ENCODE peak calls at places on chromosomes 3 and 15, in ten cellular contexts. L is activated T-cell treated with anti-CD3 and anti-CD28 coated beads for 1 hour; V is stimulated activated CD4-positive, alpha-beta T cell treated with anti-CD3 and anti-CD28 coated beads, Interleukin-12 subunit alpha, Interleukin-12 subunit beta, amount 100 ng/mL, for 4 hours; O is IMR-90; E is heart left ventricle; Y is activated CD4-positive, alpha-beta T cell treated with anti-CD3 and anti-CD28 coated beads, Interleukin-2, amount 50 U/mL, for 4 hours; M is activated CD8-positive, alpha-beta T cell treated with anti-CD3 and anti-CD28 coated beads for 36 hours; U is ureter; A is psoas muscle; H is caudate nucleus. W is an unnamed sample.

GRCh38 chr3:16104161-16104560 is 70.3 kb upstream of the GALNT15 start:
- DNase-seq in L (no peak), V (no peak), O (peak), E (no peak), Y (no peak), M (no peak), U (no peak), A (no peak), H (no peak), W (no peak)

GRCh38 chr3:98240133-98240532 is 23.9 kb upstream of the OR5H6 start:
- DNase-seq in L (no peak), V (no peak), O (no peak), E (no peak), Y (no peak), M (no peak), U (no peak), A (no peak), H (no peak), W (no peak)

GRCh38 chr15:42275780-42276395 is 2.7 kb upstream of the TMEM87A start:
- DNase-seq in L (no peak), V (no peak), O (no peak), E (no peak), Y (no peak), M (no peak), U (no peak), A (no peak), H (no peak), W (no peak)

GRCh38 chr3:151123827-151124226 is 38.4 kb downstream of the MED12L start:
- DNase-seq in L (no peak), V (no peak), O (no peak), E (no peak), Y (no peak), M (no peak), U (no peak), A (no peak), H (no peak), W (no peak)

GRCh38 chr3:12900885-12901411 is 59.6 kb upstream of the RPL32 start:
- DNase-seq in L (no peak), V (no peak), O (no peak), E (peak), Y (no peak), M (no peak), U (no peak), A (peak), H (no peak), W (no peak)

GRCh38 chr15:48090115-48090514 is 30.7 kb upstream of the SLC24A5 start:
- DNase-seq in L (no peak), V (no peak), O (no peak), E (no peak), Y (no peak), M (no peak), U (no peak), A (no peak), H (no peak), W (peak)

GRCh38 chr15:39781147-39781966 is 1.3 kb downstream of the FSIP1 start:
- DNase-seq in L (no peak), V (no peak), O (no peak), E (no peak), Y (no peak), M (no peak), U (no peak), A (no peak), H (no peak), W (no peak)

GRCh38 chr3:197022405-197023231 is 7.0 kb downstream of the MELTF start:
- DNase-seq in L (no peak), V (no peak), O (no peak), E (no peak), Y (no peak), M (no peak), U (no peak), A (no peak), H (no peak), W (no peak)

GRCh38 chr15:69373406-69373805 is 40.7 kb upstream of the KIF23 start:
- DNase-seq in L (no peak), V (no peak), O (no peak), E (no peak), Y (no peak), M (no peak), U (no peak), A (no peak), H (no peak), W (no peak)

GRCh38 chr3:43695443-43695842 is 4.7 kb downstream of the ABHD5 start:
- DNase-seq in L (no peak), V (no peak), O (peak), E (no peak), Y (no peak), M (no peak), U (no peak), A (no peak), H (no peak), W (no peak)

GRCh38 chr3:58824285-58824684 is 157.7 kb upstream of the FAM3D start:
- DNase-seq in L (no peak), V (no peak), O (peak), E (peak), Y (no peak), M (peak), U (no peak), A (no peak), H (peak), W (peak)

GRCh38 chr3:172595648-172596393 is 72.6 kb upstream of the TNFSF10 start:
- DNase-seq in L (no peak), V (no peak), O (peak), E (no peak), Y (peak), M (peak), U (no peak), A (no peak), H (no peak), W (peak)

GRCh38 chr15:80849308-80849707 is 70.1 kb downstream of the CEMIP start:
- DNase-seq in L (no peak), V (no peak), O (peak), E (peak), Y (no peak), M (no peak), U (no peak), A (peak), H (no peak), W (no peak)

GRCh38 chr3:69292959-69293574 is 92.8 kb downstream of the FRMD4B start:
- DNase-seq in L (no peak), V (no peak), O (no peak), E (peak), Y (no peak), M (no peak), U (no peak), A (no peak), H (no peak), W (no peak)

GRCh38 chr3:122754867-122755835 is 38.5 kb downstream of the HSPBAP1 start:
- DNase-seq in L (no peak), V (no peak), O (peak), E (no peak), Y (no peak), M (peak), U (no peak), A (no peak), H (no peak), W (no peak)

GRCh38 chr3:23235264-23235663 is 32.1 kb downstream of the UBE2E2 start:
- DNase-seq in L (no peak), V (no peak), O (no peak), E (no peak), Y (no peak), M (no peak), U (no peak), A (no peak), H (no peak), W (no peak)

GRCh38 chr15:53490341-53490740 is 269.1 kb downstream of the WDR72 start:
- DNase-seq in L (no peak), V (no peak), O (no peak), E (no peak), Y (no peak), M (no peak), U (no peak), A (no peak), H (no peak), W (no peak)

GRCh38 chr3:134496481-134497071 is 10.7 kb downstream of the CEP63 start:
- DNase-seq in L (no peak), V (no peak), O (no peak), E (no peak), Y (no peak), M (no peak), U (no peak), A (no peak), H (no peak), W (no peak)

GRCh38 chr3:105388199-105388598 is 21.5 kb downstream of the ALCAM start:
- DNase-seq in L (no peak), V (no peak), O (no peak), E (no peak), Y (no peak), M (no peak), U (no peak), A (no peak), H (no peak), W (no peak)

GRCh38 chr15:57896114-57896513 is 169.4 kb downstream of the ALDH1A2 start:
- DNase-seq in L (no peak), V (no peak), O (no peak), E (no peak), Y (no peak), M (no peak), U (no peak), A (no peak), H (no peak), W (no peak)

GRCh38 chr3:154345422-154346122 is 21.3 kb upstream of the DHX36 start:
- DNase-seq in L (no peak), V (no peak), O (no peak), E (no peak), Y (no peak), M (no peak), U (no peak), A (no peak), H (no peak), W (no peak)

GRCh38 chr3:197499427-197499826 is 56.3 kb downstream of the BDH1 start:
- DNase-seq in L (no peak), V (no peak), O (peak), E (no peak), Y (no peak), M (no peak), U (no peak), A (no peak), H (no peak), W (peak)

GRCh38 chr15:65264877-65265430 is 21.7 kb downstream of the PARP16 start:
- DNase-seq in L (no peak), V (no peak), O (peak), E (no peak), Y (no peak), M (no peak), U (no peak), A (no peak), H (no peak), W (no peak)

GRCh38 chr3:67458406-67458805 is 196.0 kb downstream of the SUCLG2 start:
- DNase-seq in L (no peak), V (no peak), O (peak), E (no peak), Y (no peak), M (no peak), U (no peak), A (no peak), H (no peak), W (no peak)

GRCh38 chr3:128067481-128067880 is 15.2 kb downstream of the SEC61A1 start:
- DNase-seq in L (no peak), V (no peak), O (no peak), E (no peak), Y (no peak), M (no peak), U (no peak), A (no peak), H (no peak), W (no peak)

GRCh38 chr15:32909431-32909830 is 191.6 kb downstream of the GREM1 start:
- DNase-seq in L (no peak), V (no peak), O (peak), E (no peak), Y (no peak), M (no peak), U (no peak), A (no peak), H (no peak), W (no peak)

GRCh38 chr3:196968233-196969000 is at the start of gene PIGZ:
- DNase-seq in L (peak), V (peak), O (no peak), E (peak), Y (peak), M (peak), U (no peak), A (peak), H (no peak), W (peak)

GRCh38 chr3:130433306-130433705 is 83.7 kb upstream of the COL6A6 start:
- DNase-seq in L (no peak), V (no peak), O (no peak), E (no peak), Y (no peak), M (no peak), U (no peak), A (no peak), H (no peak), W (no peak)

W was measured in transverse colon.